ENCODE peak calls at places on chromosomes 11 and 22, in six cellular contexts. I is nucleus accumbens; A is NCI-H774; Q is transverse colon; F is uterus; C is stimulated activated naive CD8-positive, alpha-beta T cell treated with anti-CD3 and anti-CD28 coated beads, Interleukin-15, Interleukin-2, amounts not matched to agents 100 U/mL and 50 U/mL, for 24 hours. H is an unnamed sample.

GRCh38 chr11:126834573-126834972 is 166.0 kb downstream of the KIRREL3 start:
- DNase-seq in I (no peak), A (peak; percentile 7), Q (no peak), F (no peak), C (no peak), H (peak; percentile 45)

GRCh38 chr11:57427692-57428082 is 766 bp upstream of the SLC43A3 start:
- DNase-seq in I (peak; percentile 44), A (no peak), Q (peak; percentile 54), F (peak; percentile 86), C (no peak), H (peak; percentile 80)

GRCh38 chr11:112555491-112556364 is 295.1 kb upstream of the PLET1 start:
- DNase-seq in I (peak; percentile 36), A (peak; percentile 62), Q (peak; percentile 67), F (peak; percentile 22), C (peak; percentile 77), H (peak; percentile 54)

GRCh38 chr11:76587810-76588454 is 82.6 kb downstream of the LRRC32 start:
- DNase-seq in I (no peak), A (no peak), Q (no peak), F (no peak), C (no peak), H (no peak)

GRCh38 chr11:60897496-60897895 is 8.9 kb downstream of the PRPF19 start:
- DNase-seq in I (no peak), A (no peak), Q (no peak), F (peak; percentile 1), C (no peak), H (no peak)

GRCh38 chr11:720642-721346 is 14.8 kb downstream of the EPS8L2 start:
- DNase-seq in I (peak; percentile 44), A (no peak), Q (peak; percentile 76), F (no peak), C (peak; percentile 74), H (peak; percentile 54)

GRCh38 chr11:27621440-27622161 is 78.7 kb downstream of the BDNF start:
- DNase-seq in I (peak; percentile 2), A (no peak), Q (no peak), F (no peak), C (no peak), H (peak; percentile 67)

GRCh38 chr11:69657911-69658605 is 17.1 kb downstream of the LTO1 start:
- DNase-seq in I (no peak), A (no peak), Q (no peak), F (no peak), C (no peak), H (no peak)

GRCh38 chr11:61949169-61950034 is 749 bp upstream of the BEST1 start:
- DNase-seq in I (peak; percentile 97), A (peak; percentile 53), Q (peak; percentile 64), F (peak; percentile 95), C (no peak), H (peak; percentile 92)

GRCh38 chr11:117985953-117986887 is at the start of gene IL10RA:
- DNase-seq in I (peak; percentile 78), A (peak; percentile 75), Q (peak; percentile 90), F (peak; percentile 70), C (peak; percentile 90), H (peak; percentile 82)

GRCh38 chr11:130403301-130403804 is 25.1 kb downstream of the ADAMTS8 start:
- DNase-seq in I (peak; percentile 49), A (no peak), Q (peak; percentile 44), F (peak; percentile 73), C (no peak), H (peak; percentile 87)

GRCh38 chr11:129881570-129882170 is 13.7 kb downstream of the NFRKB start:
- DNase-seq in I (no peak), A (no peak), Q (no peak), F (no peak), C (peak; percentile 53), H (peak; percentile 74)

GRCh38 chr11:47412152-47412746 is 3.9 kb downstream of the SLC39A13 start:
- DNase-seq in I (no peak), A (peak; percentile 15), Q (peak; percentile 57), F (no peak), C (peak; percentile 80), H (peak; percentile 62)

GRCh38 chr22:43811777-43812148 is 342 bp downstream of the EFCAB6 start:
- DNase-seq in I (no peak), A (peak; percentile 17), Q (peak; percentile 13), F (no peak), C (no peak), H (no peak)

GRCh38 chr22:29820941-29821789 is 16.9 kb downstream of the ASCC2 start:
- DNase-seq in I (peak; percentile 19), A (no peak), Q (peak; percentile 87), F (peak; percentile 37), C (peak; percentile 59), H (peak; percentile 55)

GRCh38 chr11:5989203-5989602 is 2.4 kb upstream of the OR52L1 start:
- DNase-seq in I (no peak), A (no peak), Q (no peak), F (no peak), C (no peak), H (no peak)

GRCh38 chr11:57614234-57614772 is 16.8 kb downstream of the SERPING1 start:
- DNase-seq in I (no peak), A (no peak), Q (no peak), F (no peak), C (no peak), H (no peak)

GRCh38 chr22:42768385-42769035 is 47.8 kb upstream of the A4GALT start:
- DNase-seq in I (no peak), A (no peak), Q (no peak), F (no peak), C (no peak), H (peak; percentile 7)

GRCh38 chr22:42074153-42074750 is at the start of gene PHETA2:
- DNase-seq in I (no peak), A (no peak), Q (peak; percentile 63), F (peak; percentile 59), C (peak; percentile 67), H (peak; percentile 72)

GRCh38 chr22:19940536-19941364 is 822 bp upstream of the COMT start:
- DNase-seq in I (no peak), A (no peak), Q (no peak), F (no peak), C (no peak), H (peak; percentile 29)

GRCh38 chr11:67581469-67581868 is 2.1 kb upstream of the GSTP1 start:
- DNase-seq in I (no peak), A (no peak), Q (no peak), F (no peak), C (no peak), H (no peak)

GRCh38 chr11:3989891-3990290 is 104.7 kb upstream of the RRM1 start:
- DNase-seq in I (no peak), A (no peak), Q (no peak), F (no peak), C (no peak), H (no peak)

GRCh38 chr11:115579181-115579825 is 75.1 kb upstream of the CADM1 start:
- DNase-seq in I (no peak), A (no peak), Q (no peak), F (no peak), C (no peak), H (no peak)

GRCh38 chr11:44244649-44245308 is 65.2 kb downstream of the ALX4 start:
- DNase-seq in I (no peak), A (no peak), Q (no peak), F (no peak), C (no peak), H (no peak)

GRCh38 chr11:114259124-114259526 is 37.1 kb upstream of the NNMT start:
- DNase-seq in I (no peak), A (no peak), Q (no peak), F (peak; percentile 82), C (no peak), H (no peak)

GRCh38 chr22:36378080-36378788 is 9.5 kb downstream of the MYH9 start:
- DNase-seq in I (no peak), A (no peak), Q (no peak), F (no peak), C (no peak), H (no peak)

GRCh38 chr11:19994712-19995111 is 165.6 kb downstream of the DBX1 start:
- DNase-seq in I (no peak), A (no peak), Q (no peak), F (no peak), C (no peak), H (no peak)

H was measured in AG20443.